ENCODE peak calls at places on chromosomes 3 and 15, in five cellular contexts. X is iPS-NIHi11, A is kidney glomerular epithelial cell, G is GM12891, W is NCI-H510A treated with DMSO at 0.1 percent for 48 hours. Q is an unnamed sample.
A peak's percentile ranks its signal among the peaks of the same experiment; 100 is the strongest.

GRCh38 chr3:61411009-61411662 is 150.2 kb upstream of the PTPRG start:
- DNase-seq in X (no peak), A (no peak), G (no peak), W (no peak), Q (no peak)

GRCh38 chr3:177935008-177935407 is 601.2 kb upstream of the KCNMB2 start:
- DNase-seq in X (no peak), A (no peak), G (no peak), W (peak; percentile 8), Q (no peak)

GRCh38 chr3:172101107-172101506 is 61.7 kb downstream of the FNDC3B start:
- DNase-seq in X (no peak), A (no peak), G (no peak), W (peak; percentile 74), Q (peak; percentile 26)

GRCh38 chr3:29379097-29379496 is 98.2 kb downstream of the RBMS3 start:
- DNase-seq in X (no peak), A (no peak), G (no peak), W (no peak), Q (no peak)

GRCh38 chr3:20080956-20081554 is 40.8 kb downstream of the KAT2B start:
- DNase-seq in X (no peak), A (no peak), G (no peak), W (peak; percentile 41), Q (no peak)

GRCh38 chr15:88331291-88331690 is 74.8 kb upstream of the NTRK3 start:
- DNase-seq in X (peak; percentile 91), A (no peak), G (peak; percentile 53), W (no peak), Q (peak; percentile 70)

GRCh38 chr3:87333393-87333892 is 57.1 kb upstream of the POU1F1 start:
- DNase-seq in X (no peak), A (peak; percentile 85), G (no peak), W (no peak), Q (no peak)

GRCh38 chr3:51422211-51422610 is 31.1 kb downstream of the RBM15B start:
- DNase-seq in X (no peak), A (no peak), G (no peak), W (no peak), Q (no peak)

GRCh38 chr15:80580107-80580506 is 115.0 kb upstream of the ABHD17C start:
- DNase-seq in X (no peak), A (no peak), G (no peak), W (no peak), Q (no peak)

GRCh38 chr3:14543446-14543845 is 3.3 kb upstream of the GRIP2 start:
- DNase-seq in X (no peak), A (no peak), G (no peak), W (no peak), Q (no peak)

GRCh38 chr3:194758716-194759115 is 73.0 kb downstream of the FAM43A start:
- DNase-seq in X (no peak), A (no peak), G (no peak), W (no peak), Q (no peak)

GRCh38 chr3:38588276-38588971 is 61.1 kb downstream of the SCN5A start:
- DNase-seq in X (no peak), A (no peak), G (no peak), W (no peak), Q (no peak)

GRCh38 chr3:107367353-107367752 is 9.9 kb upstream of the CCDC54 start:
- DNase-seq in X (no peak), A (peak; percentile 70), G (no peak), W (no peak), Q (no peak)

GRCh38 chr15:62447742-62448141 is 282.7 kb upstream of the C2CD4B start:
- DNase-seq in X (no peak), A (no peak), G (no peak), W (no peak), Q (no peak)

GRCh38 chr3:186418601-186419238 is 56.7 kb upstream of the DGKG start:
- DNase-seq in X (no peak), A (no peak), G (no peak), W (no peak), Q (no peak)

GRCh38 chr3:73188707-73189106 is 127.2 kb downstream of the EBLN2 start:
- DNase-seq in X (no peak), A (no peak), G (no peak), W (no peak), Q (no peak)

GRCh38 chr15:54659668-54660067 is 537.1 kb downstream of the RSL24D1 start:
- DNase-seq in X (no peak), A (no peak), G (no peak), W (no peak), Q (no peak)

GRCh38 chr3:83513677-83514076 is 1445.1 kb upstream of the CADM2 start:
- DNase-seq in X (peak; percentile 14), A (no peak), G (no peak), W (no peak), Q (no peak)

GRCh38 chr15:29656636-29657475 is 165.4 kb downstream of the TJP1 start:
- DNase-seq in X (peak; percentile 71), A (no peak), G (no peak), W (no peak), Q (no peak)

GRCh38 chr3:94162700-94163099 is 99.8 kb downstream of the NSUN3 start:
- DNase-seq in X (no peak), A (peak; percentile 25), G (no peak), W (no peak), Q (no peak)

GRCh38 chr15:92510163-92510882 is 116.6 kb downstream of the ST8SIA2 start:
- DNase-seq in X (peak; percentile 52), A (peak; percentile 56), G (no peak), W (no peak), Q (no peak)

GRCh38 chr3:161630791-161631190 is 134.2 kb downstream of the OTOL1 start:
- DNase-seq in X (peak; percentile 17), A (no peak), G (no peak), W (no peak), Q (no peak)

GRCh38 chr3:87267953-87268645 is 8.3 kb downstream of the POU1F1 start:
- DNase-seq in X (no peak), A (no peak), G (no peak), W (no peak), Q (no peak)

GRCh38 chr15:72358532-72359180 is 17.2 kb downstream of the HEXA start:
- DNase-seq in X (no peak), A (peak; percentile 47), G (no peak), W (no peak), Q (no peak)

GRCh38 chr15:74614744-74615312 is 808 bp upstream of the CLK3 start:
- DNase-seq in X (peak; percentile 55), A (peak; percentile 47), G (peak; percentile 58), W (no peak), Q (peak; percentile 99)

Q was measured in GM13976.